ENCODE peak calls at places on chromosomes 13 and 19, in seven cellular contexts. G is T-helper 1 cell; C is stimulated activated CD8-positive, alpha-beta memory T cell treated with anti-CD3 and anti-CD28 coated beads, Interleukin-2, amount 100 ng/mL, for 48 hours; O is BE2C; I is GM04503; J is activated CD4-positive, alpha-beta T cell treated with anti-CD3 and anti-CD28 coated beads, Interleukin-2, amount 50 U/mL, for 48 hours; X is H9. Z is an unnamed sample.
A peak's percentile ranks its signal among the peaks of the same experiment; 100 is the strongest.

GRCh38 chr19:13849991-13850909 is 26.7 kb upstream of the NANOS3 start:
- DNase-seq in I (no peak), X (peak; percentile 81), O (peak; percentile 91), C (peak; percentile 75), G (no peak), J (peak; percentile 76), Z (peak; percentile 70)

GRCh38 chr19:33781996-33782395 is 14.7 kb upstream of the KCTD15 start:
- DNase-seq in O (no peak), J (no peak), X (no peak), C (no peak), I (no peak), G (no peak), Z (no peak)

GRCh38 chr19:6222884-6223283 is 56.9 kb downstream of the MLLT1 start:
- DNase-seq in X (no peak), G (no peak), C (no peak), J (no peak), I (no peak), O (no peak), Z (no peak)

GRCh38 chr13:62598708-62599107 is 1183.1 kb upstream of the PCDH20 start:
- DNase-seq in X (no peak), O (no peak), J (no peak), G (no peak), I (no peak), C (no peak), Z (no peak)

GRCh38 chr19:2043269-2043641 is 7.8 kb downstream of the MKNK2 start:
- DNase-seq in O (no peak), I (no peak), C (no peak), X (no peak), G (no peak), J (peak; percentile 11), Z (no peak)

GRCh38 chr13:73162912-73163911 is 104.4 kb downstream of the KLF5 start:
- DNase-seq in G (no peak), I (no peak), C (no peak), J (no peak), O (no peak), X (no peak), Z (no peak)

GRCh38 chr19:33802801-33803200 is 6.1 kb downstream of the KCTD15 start:
- DNase-seq in O (no peak), G (no peak), I (no peak), C (no peak), J (no peak), X (no peak), Z (no peak)

GRCh38 chr13:26442541-26442940 is 114.9 kb upstream of the WASF3 start:
- DNase-seq in G (no peak), X (no peak), I (peak; percentile 62), O (no peak), C (no peak), J (no peak), Z (peak; percentile 27)

GRCh38 chr13:51032831-51033230 is 78.2 kb downstream of the C13orf42 start:
- DNase-seq in G (no peak), I (no peak), X (no peak), O (no peak), J (no peak), C (no peak), Z (no peak)

GRCh38 chr13:30466358-30466714 is 600 bp upstream of the HMGB1 start:
- DNase-seq in O (peak; percentile 18), I (no peak), J (peak; percentile 42), X (no peak), G (no peak), C (no peak), Z (peak; percentile 29)

GRCh38 chr13:31824705-31825512 is 85.6 kb downstream of the RXFP2 start:
- DNase-seq in G (no peak), X (no peak), J (no peak), C (no peak), O (peak; percentile 25), I (peak; percentile 19), Z (peak; percentile 21)

GRCh38 chr19:57903298-57904174 is 12.9 kb downstream of the ZNF417 start:
- DNase-seq in C (no peak), G (no peak), I (no peak), O (no peak), J (no peak), X (no peak), Z (peak; percentile 36)

GRCh38 chr19:10431943-10432735 is 11.8 kb downstream of the PDE4A start:
- DNase-seq in C (no peak), O (peak; percentile 45), J (peak; percentile 70), G (peak; percentile 58), X (peak; percentile 69), I (no peak), Z (peak; percentile 83)

GRCh38 chr13:29474991-29475390 is 120.5 kb downstream of the SLC7A1 start:
- DNase-seq in C (no peak), G (no peak), J (no peak), O (no peak), X (no peak), I (no peak), Z (no peak)

GRCh38 chr13:25046985-25047660 is 48.8 kb upstream of the PABPC3 start:
- DNase-seq in C (no peak), J (no peak), G (no peak), I (no peak), O (no peak), X (peak; percentile 78), Z (peak; percentile 20)

GRCh38 chr13:83333614-83334388 is 548.5 kb downstream of the SLITRK1 start:
- DNase-seq in G (no peak), J (no peak), C (no peak), O (no peak), X (no peak), I (no peak), Z (no peak)

GRCh38 chr13:33310245-33311038 is 24.9 kb upstream of the STARD13 start:
- DNase-seq in G (no peak), C (no peak), O (no peak), J (no peak), X (no peak), I (no peak), Z (no peak)

GRCh38 chr13:114328595-114328994 is 14.3 kb downstream of the CHAMP1 start:
- DNase-seq in X (no peak), I (no peak), O (no peak), G (no peak), C (no peak), J (no peak), Z (no peak)

GRCh38 chr13:66855110-66855509 is 375.0 kb downstream of the PCDH9 start:
- DNase-seq in O (no peak), C (no peak), J (no peak), X (no peak), I (no peak), G (no peak), Z (no peak)

GRCh38 chr19:17205237-17206140 is 9.7 kb upstream of the USE1 start:
- DNase-seq in O (peak; percentile 68), X (peak; percentile 78), I (no peak), G (peak; percentile 31), C (no peak), J (peak; percentile 72), Z (peak; percentile 72)

GRCh38 chr13:95724252-95724651 is 47.3 kb downstream of the DNAJC3 start:
- DNase-seq in O (no peak), J (no peak), X (no peak), I (no peak), G (no peak), C (no peak), Z (no peak)

GRCh38 chr19:5877869-5878268 is 7.5 kb upstream of the FUT5 start:
- DNase-seq in C (no peak), X (no peak), O (no peak), G (no peak), I (no peak), J (no peak), Z (no peak)

GRCh38 chr13:113748101-113748861 is 10.7 kb upstream of the TMEM255B start:
- DNase-seq in G (no peak), X (no peak), O (peak; percentile 13), I (no peak), J (no peak), C (no peak), Z (no peak)

GRCh38 chr19:7488736-7489353 is at the start of gene PEX11G:
- DNase-seq in X (peak; percentile 94), O (peak; percentile 91), I (no peak), C (peak; percentile 90), G (peak; percentile 73), J (peak; percentile 93), Z (peak; percentile 99)

GRCh38 chr13:26988059-26988769 is 183.4 kb downstream of the USP12 start:
- DNase-seq in O (no peak), J (no peak), C (no peak), G (no peak), X (no peak), I (no peak), Z (no peak)

GRCh38 chr19:45630463-45630862 is 8.7 kb downstream of the EML2 start:
- DNase-seq in J (peak; percentile 54), X (no peak), G (no peak), C (no peak), O (no peak), I (peak; percentile 89), Z (peak; percentile 88)

GRCh38 chr19:35000647-35001501 is 751 bp downstream of the GRAMD1A start:
- DNase-seq in X (peak; percentile 57), G (no peak), I (no peak), C (no peak), J (peak; percentile 73), O (peak; percentile 33), Z (peak; percentile 63)

GRCh38 chr13:94233401-94233800 is 246.1 kb downstream of the DCT start:
- DNase-seq in O (peak; percentile 15), X (no peak), I (peak; percentile 58), G (no peak), C (no peak), J (no peak), Z (peak; percentile 42)

GRCh38 chr19:10612515-10613119 is 12.7 kb upstream of the SLC44A2 start:
- DNase-seq in C (no peak), I (no peak), X (no peak), O (no peak), J (no peak), G (no peak), Z (no peak)

GRCh38 chr13:103965506-103966243 is 899.5 kb upstream of the SLC10A2 start:
- DNase-seq in X (no peak), G (no peak), J (no peak), I (no peak), C (no peak), O (no peak), Z (no peak)

GRCh38 chr13:47039106-47039505 is 142.3 kb upstream of the HTR2A start:
- DNase-seq in X (no peak), G (no peak), C (no peak), J (no peak), I (peak; percentile 64), O (no peak), Z (peak; percentile 10)

GRCh38 chr19:48552406-48553322 is 692 bp downstream of the SULT2B1 start:
- DNase-seq in O (no peak), C (no peak), I (no peak), X (no peak), G (no peak), J (no peak), Z (no peak)

GRCh38 chr19:48415395-48415794 is 21.9 kb downstream of the GRIN2D start:
- DNase-seq in X (peak; percentile 94), G (peak; percentile 63), O (peak; percentile 87), I (no peak), J (peak; percentile 80), C (peak; percentile 57), Z (no peak)

GRCh38 chr19:41795031-41795461 is 1.3 kb upstream of the CEACAM3 start:
- DNase-seq in I (no peak), X (peak; percentile 65), C (peak; percentile 22), G (no peak), J (peak; percentile 72), O (peak; percentile 67), Z (no peak)

GRCh38 chr19:41552558-41552957 is 23.4 kb upstream of the CEACAM21 start:
- DNase-seq in I (no peak), G (no peak), J (no peak), X (no peak), O (no peak), C (no peak), Z (no peak)

GRCh38 chr19:4889034-4889825 is 13.5 kb downstream of the ARRDC5 start:
- DNase-seq in I (no peak), O (no peak), C (no peak), X (no peak), G (no peak), J (no peak), Z (no peak)

GRCh38 chr13:42266464-42266863 is 5.5 kb upstream of the AKAP11 start:
- DNase-seq in J (no peak), X (no peak), I (no peak), C (no peak), G (no peak), O (no peak), Z (peak; percentile 11)

GRCh38 chr19:55643003-55643732 is at the start of gene ZNF581:
- DNase-seq in J (peak; percentile 88), O (peak; percentile 80), G (peak; percentile 51), C (peak; percentile 70), I (no peak), X (peak; percentile 71), Z (peak; percentile 93)